ENCODE peak calls at places on chromosomes 3 and 15, in seven cellular contexts. K is skeletal muscle cell, M is endodermal cell, C is amniotic stem cell, V is HAP-1, F is astrocyte of the spinal cord, B is spleen. T is an unnamed sample.

GRCh38 chr3:194475138-194475932 is 11.5 kb downstream of the ATP13A3 start:
- DNase-seq in B (no peak), C (no peak), K (no peak), M (no peak), V (no peak), F (no peak), T (no peak)

GRCh38 chr3:161914703-161915102 is 418.1 kb downstream of the OTOL1 start:
- DNase-seq in F (peak), C (peak), M (peak), K (peak), B (no peak), V (peak), T (peak)

GRCh38 chr15:71651750-71652186 is 158.6 kb upstream of the NR2E3 start:
- DNase-seq in M (peak), K (peak), V (peak), F (peak), C (peak), B (no peak), T (peak)

GRCh38 chr3:13506680-13507079 is 26.6 kb downstream of the HDAC11 start:
- DNase-seq in M (no peak), B (peak), C (no peak), V (no peak), F (no peak), K (no peak), T (no peak)

GRCh38 chr15:34812369-34812768 is 17.0 kb upstream of the ACTC1 start:
- DNase-seq in F (peak), B (no peak), C (no peak), V (no peak), K (no peak), M (no peak), T (no peak)

GRCh38 chr3:22861426-22861825 is 341.7 kb upstream of the UBE2E2 start:
- DNase-seq in M (no peak), C (no peak), K (no peak), F (no peak), V (no peak), B (no peak), T (no peak)

GRCh38 chr3:185924375-185924774 is 13.4 kb downstream of the TRA2B start:
- DNase-seq in B (no peak), C (no peak), M (no peak), K (no peak), V (no peak), F (no peak), T (no peak)

GRCh38 chr3:167110906-167111305 is 269.2 kb downstream of the ZBBX start:
- DNase-seq in B (no peak), K (no peak), V (no peak), C (no peak), F (peak), M (peak), T (no peak)